ENCODE peak calls at places on chromosomes 2 and 18, in seven cellular contexts. I is right lobe of liver, R is cardiac muscle cell, G is body of pancreas, X is astrocyte of the cerebellum, J is HL-60, B is adrenal gland. E is an unnamed sample.

GRCh38 chr2:73103018-73103542 is 9.7 kb downstream of the RAB11FIP5 start:
- DNase-seq in I (no peak), R (no peak), G (no peak), X (no peak), J (no peak), B (peak), E (no peak)

GRCh38 chr2:191333911-191334357 is 88.7 kb downstream of the MYO1B start:
- DNase-seq in I (no peak), R (peak), G (no peak), X (peak), J (no peak), B (no peak), E (no peak)

GRCh38 chr2:14910659-14911058 is 278.1 kb downstream of the LRATD1 start:
- DNase-seq in I (no peak), R (no peak), G (no peak), X (no peak), J (no peak), B (no peak), E (no peak)

GRCh38 chr2:179591690-179592089 is 269.7 kb downstream of the ZNF385B start:
- DNase-seq in I (no peak), R (no peak), G (no peak), X (no peak), J (no peak), B (no peak), E (no peak)

GRCh38 chr2:152578573-152578972 is 138.7 kb downstream of the PRPF40A start:
- DNase-seq in I (no peak), R (no peak), G (no peak), X (no peak), J (no peak), B (no peak), E (no peak)

GRCh38 chr2:164815071-164815793 is 26.4 kb downstream of the COBLL1 start:
- DNase-seq in I (no peak), R (no peak), G (no peak), X (no peak), J (no peak), B (no peak), E (no peak)

GRCh38 chr2:46002507-46002883 is 294.7 kb upstream of the EPAS1 start:
- DNase-seq in I (no peak), R (peak), G (no peak), X (no peak), J (no peak), B (no peak), E (peak)

GRCh38 chr18:60019463-60019840 is 119.7 kb downstream of the PMAIP1 start:
- DNase-seq in I (no peak), R (peak), G (no peak), X (peak), J (no peak), B (no peak), E (no peak)

GRCh38 chr2:3487028-3487425 is 32.3 kb downstream of the ADI1 start:
- DNase-seq in I (no peak), R (no peak), G (no peak), X (no peak), J (no peak), B (no peak), E (peak)

GRCh38 chr18:63025251-63025710 is 294.3 kb downstream of the BCL2 start:
- DNase-seq in I (no peak), R (peak), G (peak), X (no peak), J (no peak), B (no peak), E (no peak)

DNA sequence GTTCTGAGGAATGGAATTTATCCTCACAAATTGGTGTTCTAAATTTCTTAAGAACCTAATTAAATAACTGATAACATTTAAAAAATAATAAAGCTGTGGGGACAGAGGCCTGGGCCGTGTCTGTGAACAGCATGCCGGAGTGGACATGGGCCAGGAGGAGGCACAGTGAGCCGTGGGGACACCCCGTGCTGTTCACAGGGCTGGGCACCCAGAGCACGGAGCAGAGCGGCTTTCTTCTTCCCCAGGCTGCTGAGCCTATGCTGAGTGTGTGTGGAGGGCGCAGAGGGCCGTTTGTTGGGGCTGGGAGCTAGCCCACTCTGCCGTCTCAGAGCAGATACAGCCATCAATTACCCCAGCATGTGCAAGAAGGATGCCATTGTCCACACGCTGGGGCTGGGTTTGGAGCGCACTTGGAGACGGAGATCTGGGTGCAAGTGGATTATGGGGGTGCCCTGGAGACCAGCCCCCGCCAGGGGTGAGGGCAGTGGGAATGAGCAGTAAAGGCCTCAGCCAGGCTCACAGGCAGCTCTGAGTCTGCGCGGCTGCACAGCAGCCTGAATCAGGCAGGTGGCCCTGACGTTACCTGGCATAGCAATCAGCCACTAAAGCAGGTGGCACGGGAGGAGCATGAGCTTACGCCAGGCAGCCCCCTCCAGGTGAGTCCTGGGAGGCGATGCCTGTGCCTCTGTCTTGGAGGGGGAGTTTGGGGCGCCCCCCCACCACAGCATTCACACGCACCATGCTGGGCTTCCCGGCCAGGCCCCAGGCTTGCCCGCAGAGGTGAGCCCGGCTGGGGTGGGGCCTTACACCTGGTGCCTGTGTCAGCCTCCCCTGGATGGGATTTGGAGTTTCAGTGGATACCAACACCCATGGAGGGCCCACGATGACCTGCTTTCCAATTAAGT is 52.1 kb upstream of the SLC66A3 start:
- DNase-seq in I (no peak), R (no peak), G (no peak), X (no peak), J (no peak), B (no peak), E (no peak)
- H3K4me3 ChIP-seq in I (no peak), R (no peak), G (no peak), X (no peak), J (no peak), B (no peak), E (no peak)

GRCh38 chr2:120315367-120316033 is 30.4 kb upstream of the INHBB start:
- DNase-seq in I (no peak), R (no peak), G (no peak), X (no peak), J (no peak), B (peak), E (no peak)

GRCh38 chr2:120312076-120312475 is 33.9 kb upstream of the INHBB start:
- DNase-seq in I (no peak), R (no peak), G (no peak), X (no peak), J (no peak), B (no peak), E (no peak)

GRCh38 chr2:120314656-120315366 is 31.1 kb upstream of the INHBB start:
- DNase-seq in I (peak), R (peak), G (peak), X (no peak), J (no peak), B (peak), E (no peak)

GRCh38 chr2:120312861-120313694 is 32.9 kb upstream of the INHBB start:
- DNase-seq in I (peak), R (peak), G (peak), X (peak), J (peak), B (peak), E (peak)

GRCh38 chr2:120313695-120314615 is 32.0 kb upstream of the INHBB start:
- DNase-seq in I (peak), R (no peak), G (peak), X (no peak), J (no peak), B (peak), E (no peak)
- H3K4me3 ChIP-seq in I (peak), R (no peak), G (no peak), X (peak), J (no peak), B (no peak), E (peak)

GRCh38 chr2:134174711-134175110 is 79.2 kb upstream of the MGAT5 start:
- DNase-seq in I (no peak), R (no peak), G (no peak), X (no peak), J (no peak), B (no peak), E (no peak)

GRCh38 chr2:134170700-134171099 is 83.2 kb upstream of the MGAT5 start:
- DNase-seq in I (no peak), R (no peak), G (no peak), X (no peak), J (no peak), B (no peak), E (no peak)

GRCh38 chr2:134170269-134170668 is 83.6 kb upstream of the MGAT5 start:
- DNase-seq in I (no peak), R (no peak), G (no peak), X (peak), J (no peak), B (no peak), E (no peak)

GRCh38 chr2:134175834-134176233 is 78.0 kb upstream of the MGAT5 start:
- DNase-seq in I (no peak), R (no peak), G (no peak), X (no peak), J (no peak), B (no peak), E (no peak)

GRCh38 chr2:134173338-134174016 is 80.4 kb upstream of the MGAT5 start:
- DNase-seq in I (no peak), R (no peak), G (peak), X (no peak), J (no peak), B (peak), E (no peak)
- H3K4me3 ChIP-seq in I (no peak), R (no peak), G (no peak), X (no peak), J (no peak), B (no peak), E (no peak)

DNA sequence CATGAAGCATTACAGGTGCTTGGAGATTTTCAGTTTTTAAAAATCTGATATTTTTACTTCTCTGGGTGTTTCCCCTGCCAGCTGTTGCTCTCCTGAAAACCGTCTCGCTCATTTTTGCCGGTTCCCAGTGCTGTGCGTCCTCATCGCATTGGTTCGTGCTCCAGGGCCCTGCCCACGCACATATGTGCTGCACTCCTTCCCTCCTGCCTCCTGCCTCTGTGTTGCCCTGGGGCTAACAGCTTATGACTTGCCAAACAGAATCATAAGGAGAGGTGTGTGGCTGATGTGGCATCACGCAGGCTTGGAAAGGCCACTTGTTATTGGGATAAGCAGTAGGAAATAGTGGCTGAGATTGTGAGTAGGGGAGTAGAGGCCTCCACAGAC is 53.4 kb downstream of the SLC4A1AP start:
- DNase-seq in I (no peak), R (peak), G (no peak), X (no peak), J (no peak), B (no peak), E (no peak)
- H3K4me3 ChIP-seq in I (no peak), R (no peak), G (no peak), X (no peak), J (no peak), B (no peak), E (no peak)

GRCh38 chr2:61141151-61141550 is 20.8 kb upstream of the C2orf74 start:
- DNase-seq in I (no peak), R (no peak), G (no peak), X (no peak), J (no peak), B (no peak), E (no peak)

GRCh38 chr2:61144697-61145268 is 17.2 kb upstream of the C2orf74 start:
- DNase-seq in I (peak), R (peak), G (peak), X (peak), J (peak), B (peak), E (peak)

GRCh38 chr2:61134141-61134540 is 27.8 kb upstream of the C2orf74 start:
- DNase-seq in I (no peak), R (no peak), G (no peak), X (peak), J (no peak), B (no peak), E (no peak)

GRCh38 chr2:61135510-61135909 is 26.5 kb upstream of the C2orf74 start:
- DNase-seq in I (no peak), R (peak), G (no peak), X (peak), J (no peak), B (peak), E (no peak)

GRCh38 chr2:61138859-61139258 is 23.1 kb upstream of the C2orf74 start:
- DNase-seq in I (no peak), R (no peak), G (no peak), X (no peak), J (no peak), B (no peak), E (no peak)
- H3K4me3 ChIP-seq in I (no peak), R (no peak), G (no peak), X (no peak), J (no peak), B (no peak), E (no peak)

E was measured in kidney.